ENCODE peak calls at places on chromosomes 16 and 17, in ten cellular contexts. Z is astrocyte, K is adrenal gland, Q is dorsolateral prefrontal cortex, E is NB4, U is cardiac muscle cell, Y is HFFc6, R is fibroblast of pulmonary artery, B is fibroblast of lung, M is cardiac fibroblast. S is an unnamed sample.

GRCh38 chr16:74732951-74733350 is 32.3 kb upstream of the MLKL start:
- DNase-seq in B (no peak), Q (no peak), E (no peak), R (no peak), Z (no peak), M (no peak), Y (no peak), K (no peak), U (no peak), S (no peak)

GRCh38 chr17:30864636-30865035 is 32.9 kb downstream of the ATAD5 start:
- DNase-seq in B (no peak), E (no peak), Y (no peak), U (no peak), Q (no peak), Z (no peak), R (no peak), M (no peak), K (no peak), S (no peak)

GRCh38 chr17:57619061-57619937 is 125.8 kb downstream of the CCDC182 start:
- DNase-seq in B (peak), E (no peak), Z (peak), R (peak), Q (no peak), K (peak), U (no peak), M (peak), Y (peak), S (no peak)

GRCh38 chr17:21209511-21210175 is 4.3 kb downstream of the TMEM11 start:
- DNase-seq in U (no peak), B (no peak), E (no peak), Q (no peak), Z (peak), Y (no peak), K (no peak), M (no peak), R (no peak), S (no peak)

GRCh38 chr17:50468120-50469004 is at the start of gene CHAD:
- DNase-seq in Q (no peak), E (no peak), R (no peak), M (no peak), Z (no peak), U (no peak), Y (no peak), K (no peak), B (no peak), S (peak)

GRCh38 chr16:84810518-84811273 is 9.1 kb upstream of the CRISPLD2 start:
- DNase-seq in M (peak), R (peak), E (peak), B (peak), U (no peak), Z (peak), K (no peak), Q (no peak), Y (no peak), S (peak)

GRCh38 chr17:13410874-13411273 is 190.9 kb downstream of the HS3ST3A1 start:
- DNase-seq in Y (no peak), E (no peak), K (peak), Z (no peak), B (peak), R (peak), Q (no peak), U (no peak), M (peak), S (no peak)

GRCh38 chr17:40063915-40064531 is 1.3 kb downstream of the THRA start:
- DNase-seq in Y (no peak), M (no peak), Q (peak), Z (no peak), B (no peak), U (no peak), R (no peak), E (peak), K (peak), S (no peak)

GRCh38 chr16:12988071-12988470 is 86.7 kb downstream of the SHISA9 start:
- DNase-seq in M (no peak), E (no peak), Y (no peak), R (no peak), Q (no peak), K (no peak), Z (no peak), B (no peak), U (no peak), S (no peak)

GRCh38 chr17:60926466-60927183 is 249.0 kb downstream of the BCAS3 start:
- DNase-seq in K (no peak), E (no peak), R (peak), U (no peak), B (peak), Y (no peak), Q (no peak), Z (no peak), M (no peak), S (no peak)

GRCh38 chr16:79451196-79451816 is 149.2 kb downstream of the MAF start:
- DNase-seq in U (no peak), Z (no peak), M (no peak), Q (no peak), B (no peak), E (peak), K (no peak), R (no peak), Y (no peak), S (no peak)

GRCh38 chr17:75475144-75475835 is 18.9 kb downstream of the TMEM94 start:
- DNase-seq in K (no peak), M (no peak), E (no peak), U (no peak), R (no peak), Q (peak), Z (no peak), B (no peak), Y (no peak), S (no peak)

GRCh38 chr16:84982434-84982833 is 28.9 kb downstream of the ZDHHC7 start:
- DNase-seq in K (no peak), Q (no peak), R (no peak), Y (no peak), U (peak), Z (no peak), M (no peak), B (no peak), E (peak), S (no peak)

GRCh38 chr17:927611-928461 is 51.7 kb downstream of the NXN start:
- DNase-seq in Q (no peak), M (peak), Y (peak), K (no peak), B (peak), R (peak), U (no peak), E (peak), Z (peak), S (no peak)

GRCh38 chr16:57165923-57166322 is 19.9 kb downstream of the PSME3IP1 start:
- DNase-seq in M (peak), U (no peak), K (no peak), Z (peak), R (peak), E (no peak), Y (no peak), B (peak), Q (no peak), S (no peak)

GRCh38 chr16:72884037-72884436 is 163.9 kb downstream of the ZFHX3 start:
- DNase-seq in R (peak), B (peak), E (peak), U (no peak), M (peak), Y (peak), K (no peak), Q (no peak), Z (peak), S (no peak)

GRCh38 chr17:32494621-32495346 is 8.0 kb downstream of the CDK5R1 start:
- DNase-seq in U (no peak), B (no peak), K (no peak), Y (no peak), M (no peak), R (no peak), Z (no peak), E (no peak), Q (peak), S (no peak)

GRCh38 chr17:66654764-66655163 is 180.2 kb upstream of the CACNG5 start:
- DNase-seq in Q (no peak), B (no peak), R (no peak), Y (no peak), M (no peak), K (no peak), E (no peak), Z (no peak), U (no peak), S (no peak)

GRCh38 chr17:68509151-68510057 is 2.8 kb upstream of the PRKAR1A start:
- DNase-seq in Y (no peak), K (no peak), U (no peak), B (no peak), M (no peak), E (peak), Z (no peak), R (no peak), Q (no peak), S (no peak)

GRCh38 chr17:78790552-78790951 is 8.5 kb upstream of the CYTH1 start:
- DNase-seq in Q (no peak), R (no peak), B (no peak), M (no peak), Z (no peak), K (no peak), Y (no peak), U (no peak), E (no peak), S (no peak)

GRCh38 chr16:14111713-14112538 is 40.8 kb downstream of the MRTFB start:
- DNase-seq in R (peak), U (no peak), Q (no peak), Z (no peak), Y (no peak), E (no peak), B (no peak), K (peak), M (peak), S (no peak)

GRCh38 chr17:7824021-7824924 is 9.7 kb upstream of the KDM6B start:
- DNase-seq in E (no peak), K (peak), U (no peak), B (no peak), Z (no peak), Q (peak), M (no peak), Y (no peak), R (no peak), S (no peak)

DNA sequence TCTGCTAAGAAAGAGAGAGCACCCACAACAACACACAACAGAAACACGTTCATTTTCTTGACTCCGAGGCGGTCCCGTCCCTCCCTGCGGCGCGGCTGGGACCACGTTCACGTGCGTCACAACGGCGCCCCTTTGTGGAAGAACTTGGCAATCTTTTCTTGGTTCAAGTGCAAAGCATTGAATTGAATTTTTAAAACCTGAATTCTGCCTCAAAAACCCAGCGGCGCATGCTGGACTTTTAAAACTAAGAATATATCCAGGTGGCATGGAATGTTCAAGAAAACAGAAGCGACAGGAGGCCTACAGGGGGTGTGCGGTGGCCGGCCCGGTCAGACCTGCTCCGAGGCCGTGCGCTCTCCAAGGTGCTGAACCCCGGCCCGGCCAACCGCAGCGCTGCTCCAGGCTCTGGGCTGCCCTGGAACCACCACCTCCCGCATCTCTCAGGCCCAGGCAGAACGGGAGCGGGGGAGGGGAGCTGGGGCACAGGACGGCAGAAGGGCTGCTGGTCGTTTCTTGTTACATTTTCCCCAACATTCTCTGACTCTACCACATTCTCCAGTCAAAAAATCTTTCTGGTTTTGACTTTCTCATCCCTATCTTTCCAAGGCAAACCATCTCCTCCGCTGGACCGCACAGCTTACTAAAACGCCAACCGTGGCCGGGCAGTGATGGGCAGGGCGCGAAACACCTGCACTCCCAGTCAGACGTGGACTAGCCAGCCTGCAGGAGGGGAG is 3.4 kb upstream of the HEXD start:
- DNase-seq in E (peak), Y (peak), U (peak), Z (peak), K (peak), Q (no peak), M (peak), B (peak), R (peak), S (peak)
- TF ChIP-seq CTCF in E (peak), Y (peak), U (peak), Z (peak), K (peak), Q (peak), M (peak), B (peak), R (peak), S (peak)

GRCh38 chr16:80988756-80989155 is 17.9 kb downstream of the CMC2 start:
- DNase-seq in K (no peak), Z (no peak), B (no peak), M (no peak), R (no peak), E (no peak), U (no peak), Q (no peak), Y (no peak), S (no peak)
- TF ChIP-seq CTCF in K (no peak), Z (no peak), B (no peak), M (no peak), R (no peak), E (no peak), U (no peak), Q (no peak), Y (peak), S (no peak)

GRCh38 chr17:72662827-72663190 is 429.7 kb downstream of the SLC39A11 start:
- DNase-seq in U (no peak), B (no peak), K (no peak), Z (no peak), R (no peak), Q (no peak), M (no peak), E (no peak), Y (no peak), S (no peak)

GRCh38 chr17:72659811-72660210 is 432.7 kb downstream of the SLC39A11 start:
- DNase-seq in M (no peak), B (no peak), E (no peak), Q (no peak), R (no peak), U (no peak), Y (no peak), K (no peak), Z (no peak), S (no peak)

GRCh38 chr17:72660274-72661092 is 432.0 kb downstream of the SLC39A11 start:
- DNase-seq in Z (no peak), U (no peak), B (no peak), M (no peak), Y (no peak), E (no peak), R (no peak), Q (no peak), K (no peak), S (no peak)

GRCh38 chr17:72661093-72661944 is 431.2 kb downstream of the SLC39A11 start:
- DNase-seq in Q (no peak), Z (peak), E (no peak), U (no peak), K (no peak), B (no peak), R (no peak), M (no peak), Y (no peak), S (no peak)

DNA sequence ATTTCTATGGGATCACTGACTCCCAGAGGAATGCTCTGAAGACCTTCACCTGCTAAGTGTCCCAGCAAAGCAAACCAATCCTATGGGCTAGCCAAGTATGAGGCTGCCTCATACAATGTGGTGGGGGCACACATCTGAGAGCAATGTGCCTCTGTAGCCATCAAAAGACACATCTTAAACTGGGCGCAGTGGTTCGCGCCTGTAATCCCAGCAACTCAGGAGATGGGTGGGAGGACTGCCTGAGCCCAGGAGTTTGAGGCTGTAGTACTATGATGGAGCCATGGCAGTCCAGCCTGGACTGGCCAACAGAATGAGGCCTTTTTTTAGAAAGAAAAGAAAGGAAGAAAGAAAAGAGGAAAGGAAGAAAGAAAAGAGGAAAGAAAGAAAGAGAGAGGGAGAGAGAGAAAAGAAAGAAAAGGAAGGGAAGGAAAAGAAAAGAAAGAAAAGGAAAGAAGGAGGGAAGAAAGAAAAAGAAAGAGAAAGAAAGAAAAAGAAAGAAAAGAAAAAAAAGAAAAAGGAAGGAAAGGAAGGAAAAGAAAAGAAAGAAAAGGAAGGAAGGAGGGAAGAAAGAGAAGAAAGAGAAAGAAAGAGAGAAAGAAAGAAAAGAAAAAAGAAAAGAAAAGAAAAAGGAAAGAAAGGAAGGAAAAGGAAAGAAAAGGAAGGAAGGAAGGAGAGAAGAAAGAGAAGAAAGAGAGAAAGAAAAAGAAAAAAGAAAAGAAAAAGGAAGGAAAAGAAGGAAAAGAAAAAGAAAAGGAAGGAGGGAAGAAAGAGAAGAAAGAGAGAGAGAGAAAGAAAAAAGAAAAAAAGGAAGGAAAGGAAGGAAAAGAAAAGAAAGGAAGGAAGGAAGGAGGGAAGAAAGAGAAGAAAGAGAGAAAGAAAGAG is 430.3 kb downstream of the SLC39A11 start:
- DNase-seq in Z (no peak), M (no peak), Q (no peak), K (no peak), B (no peak), R (no peak), U (no peak), E (no peak), Y (no peak), S (no peak)
- TF ChIP-seq CTCF in Z (no peak), M (no peak), Q (no peak), K (no peak), B (no peak), R (no peak), U (no peak), E (no peak), Y (no peak), S (no peak)

GRCh38 chr16:69105501-69106361 is at the start of gene HAS3:
- DNase-seq in E (peak), U (peak), Z (peak), Y (peak), Q (no peak), M (peak), K (no peak), R (peak), B (peak), S (peak)
- TF ChIP-seq CTCF in E (peak), U (peak), Z (peak), Y (peak), Q (peak), M (peak), K (no peak), R (peak), B (no peak), S (no peak)

GRCh38 chr16:2854700-2855309 is 3.2 kb downstream of the PRSS22 start:
- DNase-seq in Y (no peak), Q (no peak), R (no peak), Z (no peak), B (no peak), U (no peak), E (peak), K (no peak), M (no peak), S (peak)
- TF ChIP-seq CTCF in Y (peak), Q (peak), R (peak), Z (peak), B (peak), U (peak), E (peak), K (peak), M (peak), S (no peak)

GRCh38 chr17:17001874-17002520 is 30.1 kb upstream of the TNFRSF13B start:
- DNase-seq in Y (peak), E (peak), Z (no peak), R (peak), Q (peak), U (peak), B (peak), K (peak), M (peak), S (peak)
- TF ChIP-seq CTCF in Y (peak), E (peak), Z (peak), R (peak), Q (peak), U (peak), B (peak), K (peak), M (peak), S (peak)

DNA sequence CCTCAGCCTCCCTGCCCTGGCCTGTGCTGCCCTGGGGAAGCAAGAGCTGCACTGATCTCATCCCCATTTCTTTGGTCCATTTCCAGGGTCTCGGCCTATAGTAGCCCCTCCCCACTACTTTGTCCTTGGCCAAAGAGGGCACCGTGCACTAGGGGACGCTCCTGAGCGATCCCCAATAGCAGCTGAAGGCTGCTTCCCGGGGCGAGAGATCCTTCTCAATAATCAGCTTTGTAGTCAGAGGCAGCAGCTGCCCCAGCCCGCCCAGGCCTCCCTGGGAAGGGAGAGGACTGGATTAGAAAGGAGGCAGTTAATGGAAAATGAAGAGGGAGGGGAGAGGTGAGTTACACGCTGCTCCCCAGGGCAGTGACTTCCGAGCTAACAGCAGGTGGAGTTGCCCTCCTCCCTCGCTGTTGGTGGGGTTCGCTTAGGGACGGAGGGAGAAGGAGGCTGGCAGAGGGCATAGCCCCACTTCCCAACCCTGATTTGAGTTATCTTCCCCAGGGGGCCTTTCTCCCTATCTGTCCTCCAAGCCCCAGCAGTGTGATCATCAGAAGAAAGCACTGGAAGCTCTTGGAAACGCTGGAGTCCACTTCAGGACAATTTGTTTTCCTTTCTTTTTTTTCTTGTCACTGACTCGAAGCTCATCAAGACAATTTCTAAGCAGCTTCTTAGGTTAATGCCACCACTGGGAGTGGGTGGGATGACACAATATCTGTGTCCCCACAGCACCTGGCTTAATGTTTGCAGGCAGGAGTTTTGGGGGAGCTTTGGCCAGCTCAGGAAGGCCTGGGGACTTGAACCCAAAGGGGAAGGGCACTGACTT is 2.6 kb downstream of the MXRA7 start:
- DNase-seq in K (no peak), Y (no peak), U (peak), Q (peak), Z (no peak), M (peak), E (no peak), B (no peak), R (no peak), S (no peak)
- TF ChIP-seq CTCF in K (no peak), Y (peak), U (peak), Q (peak), Z (no peak), M (peak), E (peak), B (peak), R (peak), S (no peak)

DNA sequence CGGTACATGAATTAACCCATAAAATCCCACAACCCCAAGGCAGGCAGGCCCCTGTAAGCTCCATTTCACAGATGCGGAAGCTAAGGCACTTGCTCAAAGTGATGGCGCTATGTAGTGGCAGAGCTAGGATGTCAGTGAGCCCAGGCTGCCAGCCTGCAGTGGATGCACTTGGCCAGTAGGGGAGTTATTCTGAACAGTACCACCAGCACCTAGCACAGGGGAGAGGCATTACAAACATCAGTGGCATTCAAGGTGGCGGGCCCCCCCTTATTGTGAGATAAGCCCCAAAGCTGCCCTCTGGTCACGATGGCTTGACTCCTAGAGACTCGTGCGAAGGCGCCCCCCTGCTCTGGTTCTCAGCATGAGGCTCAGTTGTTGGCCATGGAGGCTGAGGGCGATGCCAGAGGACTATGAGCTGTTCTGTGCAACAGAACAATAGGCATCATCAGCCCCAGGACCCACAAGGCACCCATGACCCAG is 33.8 kb downstream of the GTF3C1 start:
- DNase-seq in Y (peak), U (peak), B (no peak), K (peak), M (peak), Q (no peak), E (peak), R (peak), Z (no peak), S (peak)
- TF ChIP-seq CTCF in Y (peak), U (peak), B (peak), K (peak), M (peak), Q (peak), E (peak), R (peak), Z (peak), S (peak)